ENCODE peak calls at places on chromosomes 7 and 10, in five cellular contexts. I is cardiac fibroblast, K is endothelial cell, G is GM23338, V is PC-3. C is an unnamed sample.

GRCh38 chr7:109696723-109697122 is 1127.0 kb downstream of the DNAJB9 start:
- DNase-seq in G (no peak), K (no peak), I (no peak), V (peak), C (no peak)

GRCh38 chr10:62109532-62110293 is 158.9 kb downstream of the RTKN2 start:
- DNase-seq in K (no peak), V (no peak), I (no peak), G (no peak), C (no peak)

GRCh38 chr10:96334888-96335526 is 23.8 kb downstream of the OPALIN start:
- DNase-seq in I (peak), V (peak), K (peak), G (peak), C (no peak)

GRCh38 chr7:72235351-72235750 is 176.8 kb downstream of the CALN1 start:
- DNase-seq in I (no peak), V (no peak), G (no peak), K (no peak), C (no peak)

GRCh38 chr10:92290076-92290836 is 622 bp downstream of the CPEB3 start:
- DNase-seq in G (peak), I (peak), K (no peak), V (peak), C (peak)

GRCh38 chr7:31919678-31920369 is 150.4 kb downstream of the PDE1C start:
- DNase-seq in I (no peak), G (no peak), K (no peak), V (no peak), C (no peak)

GRCh38 chr10:31604646-31605170 is 285.7 kb downstream of the ZEB1 start:
- DNase-seq in G (no peak), V (no peak), I (no peak), K (no peak), C (no peak)

GRCh38 chr7:151427705-151428392 is 12.1 kb downstream of the CRYGN start:
- DNase-seq in I (no peak), G (no peak), K (no peak), V (no peak), C (no peak)

GRCh38 chr7:28378574-28379149 is 33.7 kb upstream of the CREB5 start:
- DNase-seq in V (peak), G (no peak), K (no peak), I (peak), C (no peak)

GRCh38 chr10:22010973-22011408 is 7.5 kb upstream of the DNAJC1 start:
- DNase-seq in V (peak), I (peak), K (no peak), G (peak), C (no peak)
- TF ChIP-seq CTCF in V (peak), I (no peak), K (peak), G (no peak), C (peak)

GRCh38 chr7:102469351-102469971 is 4.7 kb downstream of the LRWD1 start:
- DNase-seq in G (no peak), I (no peak), V (no peak), K (no peak), C (no peak)

GRCh38 chr7:102472126-102473041 is 6.3 kb downstream of the POLR2J start:
- DNase-seq in G (no peak), I (no peak), K (no peak), V (no peak), C (no peak)

GRCh38 chr7:102468416-102469350 is 3.9 kb downstream of the LRWD1 start:
- DNase-seq in K (no peak), V (no peak), I (no peak), G (no peak), C (no peak)

GRCh38 chr7:102471791-102472125 is 7.0 kb downstream of the POLR2J start:
- DNase-seq in G (no peak), K (no peak), I (no peak), V (no peak), C (no peak)

DNA sequence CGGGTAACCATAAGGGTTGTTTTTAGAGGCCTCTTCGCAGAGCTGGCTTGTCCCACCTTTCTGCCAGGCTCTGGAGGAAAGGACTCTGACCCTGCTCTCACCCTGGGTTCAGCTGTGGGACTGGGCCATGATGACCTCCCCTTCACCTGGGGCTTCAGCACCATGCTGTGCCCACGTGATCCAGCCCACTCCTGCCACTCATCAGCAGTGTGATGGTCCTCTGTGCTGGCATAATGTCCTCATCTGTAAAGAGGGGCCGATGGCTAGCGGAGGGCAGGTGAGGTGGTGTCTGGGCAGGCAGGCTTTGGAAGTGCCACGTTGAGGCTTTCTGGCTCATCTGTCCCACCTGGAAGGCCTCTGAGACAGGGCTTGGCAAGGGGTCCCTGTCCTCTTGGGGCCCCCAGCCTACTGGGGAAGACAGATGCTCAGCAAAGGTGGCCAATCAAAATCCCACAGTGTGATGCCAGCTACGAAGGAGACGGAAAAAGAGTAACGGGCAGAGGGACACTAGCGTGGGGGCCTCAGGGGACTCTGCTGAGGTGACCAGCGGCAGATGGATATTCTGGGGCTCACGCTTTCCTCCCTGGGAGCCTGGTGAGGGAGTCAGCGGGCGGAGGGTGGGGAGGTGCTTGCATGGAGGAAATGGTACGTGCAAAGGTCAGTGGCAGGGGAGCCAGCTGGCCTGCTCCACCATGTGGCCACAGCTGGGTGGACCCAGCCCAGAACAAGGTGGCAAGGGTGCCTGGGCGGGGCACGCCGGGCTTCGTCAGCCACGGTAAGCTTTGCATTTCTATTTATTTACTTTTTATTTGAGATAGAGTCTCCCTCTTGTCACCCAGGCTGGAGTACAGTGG is 5.4 kb downstream of the LRWD1 start:
- DNase-seq in K (no peak), V (no peak), I (no peak), G (no peak), C (no peak)
- TF ChIP-seq CTCF in K (no peak), V (no peak), I (no peak), G (no peak), C (no peak)

GRCh38 chr10:131979821-131980270 is 1.9 kb downstream of the BNIP3 start:
- DNase-seq in G (no peak), I (peak), K (peak), V (peak), C (no peak)

GRCh38 chr10:131980321-131980720 is 1.4 kb downstream of the BNIP3 start:
- DNase-seq in G (no peak), K (no peak), I (no peak), V (no peak), C (no peak)

GRCh38 chr10:131981429-131982184 is at the start of gene BNIP3:
- DNase-seq in I (peak), V (peak), K (peak), G (peak), C (peak)

GRCh38 chr10:131982185-131982756 is 548 bp upstream of the BNIP3 start:
- DNase-seq in G (no peak), K (no peak), V (no peak), I (no peak), C (peak)

DNA sequence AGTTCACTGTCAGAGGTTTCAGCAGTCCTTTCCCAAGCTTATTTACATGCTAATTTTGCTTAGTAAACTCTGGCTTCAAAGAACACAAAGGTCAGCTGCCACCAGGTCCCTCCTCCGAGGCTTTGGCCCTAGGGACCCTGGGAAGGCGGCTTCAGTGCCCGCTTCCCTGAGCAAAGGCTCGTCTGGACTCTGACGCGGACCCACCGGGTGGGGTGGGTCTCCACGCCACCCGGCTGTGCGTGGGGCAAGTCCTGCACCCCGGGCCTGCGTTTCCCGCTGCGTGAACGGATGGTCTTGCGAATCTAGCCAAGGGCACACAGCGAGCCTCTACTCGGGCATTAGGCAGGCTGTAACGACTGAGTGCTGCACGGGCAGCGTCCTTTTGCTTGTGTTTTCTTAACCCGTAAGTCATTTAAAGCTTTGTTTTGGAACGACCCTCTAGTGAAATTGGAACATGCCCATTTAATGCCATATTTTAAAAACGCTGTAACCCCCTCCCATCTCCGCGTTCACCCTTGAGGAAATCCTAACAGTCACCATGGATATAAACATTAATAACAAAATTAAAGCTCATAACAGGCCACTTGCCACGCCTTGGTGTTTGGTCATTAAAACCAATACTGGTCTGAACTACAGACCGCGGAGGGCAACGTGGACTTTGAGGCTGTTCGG is 830 bp downstream of the BNIP3 start:
- DNase-seq in I (peak), V (no peak), K (no peak), G (peak), C (no peak)
- TF ChIP-seq CTCF in I (no peak), V (no peak), K (no peak), G (no peak), C (no peak)

DNA sequence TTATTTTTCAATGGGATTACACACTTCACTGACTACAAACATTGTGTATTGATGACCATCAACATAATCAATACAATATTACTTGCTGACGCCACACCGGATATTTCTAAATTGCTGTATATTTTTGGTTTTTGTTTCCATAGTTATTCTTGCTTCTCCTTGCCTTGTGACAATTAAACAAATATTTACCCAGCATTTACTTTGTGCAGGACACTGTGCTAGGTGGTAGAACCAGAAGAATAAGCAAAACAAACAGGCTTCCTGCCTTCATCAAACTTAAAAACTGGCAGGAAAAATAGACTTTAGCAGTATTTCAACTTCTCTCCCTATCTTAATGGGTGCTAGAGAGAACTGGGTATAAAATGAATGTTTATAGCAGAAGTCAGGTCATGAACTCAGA is 50.6 kb downstream of the ZNF277 start:
- DNase-seq in V (peak), K (no peak), I (no peak), G (no peak), C (no peak)
- TF ChIP-seq CTCF in V (no peak), K (no peak), I (no peak), G (no peak), C (no peak)